ENCODE peak calls at places on chromosomes 1 and 21, in seven cellular contexts. K, F, T, X, B, C and R are unnamed samples.
A peak's percentile ranks its signal among the peaks of the same experiment; 100 is the strongest.

GRCh38 chr1:77036560-77036959 is 169.3 kb downstream of the ST6GALNAC5 start:
- DNase-seq in B (no peak), T (no peak), K (peak; percentile 31), X (peak; percentile 58), C (peak; percentile 73), F (peak; percentile 39), R (peak; percentile 54)

GRCh38 chr1:9289090-9289534 is 3.6 kb upstream of the SPSB1 start:
- DNase-seq in T (peak; percentile 43), B (no peak), X (peak; percentile 73), C (peak; percentile 87), F (peak; percentile 71), K (peak; percentile 59), R (peak; percentile 77)

GRCh38 chr1:234927968-234928635 is 200.5 kb downstream of the TOMM20 start:
- DNase-seq in X (no peak), T (no peak), C (no peak), F (no peak), K (no peak), B (no peak), R (peak; percentile 38)

GRCh38 chr1:44802306-44803061 is 2.3 kb downstream of the PLK3 start:
- DNase-seq in C (no peak), K (no peak), X (no peak), T (no peak), B (no peak), F (no peak), R (no peak)

GRCh38 chr1:191993549-191993948 is 164.7 kb upstream of the RGS18 start:
- DNase-seq in B (no peak), C (peak; percentile 51), K (no peak), F (peak; percentile 41), T (no peak), X (peak; percentile 30), R (peak; percentile 57)

GRCh38 chr1:178238722-178239510 is 145.0 kb downstream of the RASAL2 start:
- DNase-seq in B (peak; percentile 75), K (peak; percentile 96), T (no peak), F (peak; percentile 99), X (peak; percentile 97), C (peak; percentile 99), R (peak; percentile 97)

GRCh38 chr1:185453496-185454192 is 136.6 kb upstream of the IVNS1ABP start:
- DNase-seq in C (peak; percentile 82), X (peak; percentile 81), F (no peak), K (peak; percentile 97), T (no peak), B (peak; percentile 63), R (peak; percentile 82)

GRCh38 chr1:198656500-198656932 is 17.7 kb downstream of the PTPRC start:
- DNase-seq in T (no peak), F (no peak), X (no peak), C (peak; percentile 20), K (no peak), B (no peak), R (no peak)

GRCh38 chr21:29371464-29371863 is 72.7 kb downstream of the BACH1 start:
- DNase-seq in X (no peak), F (no peak), T (no peak), K (no peak), B (no peak), C (peak; percentile 17), R (no peak)

GRCh38 chr1:147515046-147515869 is 26.0 kb upstream of the BCL9 start:
- DNase-seq in X (peak; percentile 58), C (peak; percentile 29), F (peak; percentile 77), K (no peak), B (no peak), T (peak; percentile 16), R (peak; percentile 18)

GRCh38 chr1:167388976-167389375 is 129.4 kb downstream of the CD247 start:
- DNase-seq in F (no peak), K (no peak), T (no peak), C (no peak), X (no peak), B (no peak), R (no peak)

GRCh38 chr1:161727343-161727924 is 6.1 kb downstream of the FCRLB start:
- DNase-seq in C (peak; percentile 67), T (peak; percentile 5), F (no peak), K (peak; percentile 71), X (peak; percentile 87), B (peak; percentile 70), R (peak; percentile 89)

GRCh38 chr1:32474954-32475353 is 10.1 kb downstream of the ZBTB8B start:
- DNase-seq in K (no peak), C (no peak), T (no peak), F (no peak), X (no peak), B (no peak), R (no peak)

GRCh38 chr1:238753205-238753720 is 633.1 kb upstream of the CHRM3 start:
- DNase-seq in B (no peak), K (no peak), F (no peak), X (no peak), T (no peak), C (no peak), R (no peak)

GRCh38 chr1:210024996-210025395 is 87.0 kb downstream of the SYT14 start:
- DNase-seq in K (no peak), B (no peak), X (no peak), T (no peak), F (peak; percentile 6), C (no peak), R (no peak)

GRCh38 chr21:32240708-32241433 is 38.0 kb downstream of the MIS18A start:
- DNase-seq in B (peak; percentile 20), C (peak; percentile 20), X (no peak), T (no peak), F (no peak), K (peak; percentile 42), R (no peak)

GRCh38 chr1:212062832-212063438 is 27.4 kb downstream of the DTL start:
- DNase-seq in C (peak; percentile 65), X (peak; percentile 53), K (peak; percentile 19), T (peak; percentile 61), B (peak; percentile 60), F (peak; percentile 65), R (peak; percentile 66)

GRCh38 chr21:33394260-33394659 is 9.0 kb upstream of the IFNGR2 start:
- DNase-seq in K (no peak), X (no peak), T (no peak), B (no peak), C (no peak), F (no peak), R (no peak)

GRCh38 chr1:62307516-62308492 is 11.4 kb downstream of the KANK4 start:
- DNase-seq in C (no peak), T (no peak), X (no peak), K (no peak), F (no peak), B (no peak), R (no peak)

GRCh38 chr1:14742181-14742980 is 143.9 kb downstream of the KAZN start:
- DNase-seq in C (peak; percentile 89), X (peak; percentile 95), F (peak; percentile 74), B (peak; percentile 90), K (peak; percentile 94), T (peak; percentile 23), R (peak; percentile 97)

GRCh38 chr21:26843912-26844257 is 1.3 kb downstream of the ADAMTS1 start:
- DNase-seq in K (peak; percentile 62), C (peak; percentile 67), F (peak; percentile 55), B (peak; percentile 20), X (peak; percentile 87), T (peak; percentile 54), R (peak; percentile 61)

GRCh38 chr1:179017383-179018326 is 8.0 kb upstream of the FAM20B start:
- DNase-seq in F (peak; percentile 37), T (no peak), K (peak; percentile 37), X (no peak), B (peak; percentile 57), C (no peak), R (peak; percentile 56)

GRCh38 chr1:182680408-182680807 is 4.0 kb downstream of the RGS8 start:
- DNase-seq in C (no peak), T (no peak), B (no peak), F (no peak), X (no peak), K (no peak), R (no peak)

GRCh38 chr1:164559342-164560070 is 522 bp downstream of the PBX1 start:
- DNase-seq in F (peak; percentile 32), K (peak; percentile 22), T (peak; percentile 29), C (peak; percentile 40), B (no peak), X (peak; percentile 54), R (peak; percentile 60)

GRCh38 chr1:67537647-67538018 is 107.4 kb upstream of the SERBP1 start:
- DNase-seq in B (no peak), X (no peak), C (no peak), F (no peak), T (no peak), K (no peak), R (no peak)

GRCh38 chr1:222064388-222065201 is 322.7 kb upstream of the DUSP10 start:
- DNase-seq in C (peak; percentile 92), B (peak; percentile 60), K (no peak), T (no peak), F (peak; percentile 25), X (peak; percentile 88), R (peak; percentile 87)

GRCh38 chr1:165644064-165644735 is 13.2 kb downstream of the MGST3 start:
- DNase-seq in T (no peak), C (peak; percentile 22), X (no peak), K (no peak), F (no peak), B (no peak), R (no peak)

GRCh38 chr1:17119076-17119743 is at the start of gene PADI2:
- DNase-seq in C (peak; percentile 22), T (peak; percentile 70), X (peak; percentile 35), F (peak; percentile 53), K (no peak), B (peak; percentile 83), R (peak; percentile 44)

GRCh38 chr1:51247022-51247421 is 10.9 kb downstream of the RNF11 start:
- DNase-seq in C (no peak), B (no peak), T (no peak), F (no peak), X (no peak), K (no peak), R (no peak)

GRCh38 chr1:9737057-9737456 is 85.5 kb downstream of the PIK3CD start:
- DNase-seq in B (no peak), K (no peak), T (no peak), F (no peak), C (no peak), X (no peak), R (no peak)

GRCh38 chr1:30754684-30755171 is 2.8 kb downstream of the LAPTM5 start:
- DNase-seq in F (no peak), C (no peak), B (peak; percentile 22), T (no peak), X (no peak), K (no peak), R (no peak)

GRCh38 chr1:209513226-209513625 is 70.3 kb upstream of the CAMK1G start:
- DNase-seq in K (peak; percentile 18), B (peak; percentile 56), C (peak; percentile 64), T (peak; percentile 54), F (peak; percentile 59), X (peak; percentile 26), R (peak; percentile 34)

GRCh38 chr1:94154989-94155388 is 34.0 kb upstream of the ABCA4 start:
- DNase-seq in F (no peak), K (no peak), X (peak; percentile 39), T (no peak), B (no peak), C (peak; percentile 52), R (no peak)

GRCh38 chr1:53550201-53550741 is 91.1 kb downstream of the DMRTB1 start:
- DNase-seq in B (no peak), F (no peak), X (no peak), T (no peak), C (peak; percentile 64), K (no peak), R (peak; percentile 61)

GRCh38 chr1:154534263-154534844 is 24.1 kb downstream of the UBE2Q1 start:
- DNase-seq in X (no peak), T (peak; percentile 83), F (peak; percentile 50), K (no peak), C (peak; percentile 38), B (no peak), R (no peak)